ENCODE peak calls at places on chromosome 11, in eight cellular contexts. P is OCI-LY7, K is colonic mucosa, A is endothelial cell, C is fibroblast of lung, Z is SK-N-SH, O is nephron progenitor cell, M is uterus. S is an unnamed sample.

GRCh38 chr11:19642759-19643158 is 69.9 kb upstream of the NAV2 start:
- DNase-seq in P (no peak), K (no peak), A (no peak), C (no peak), Z (no peak), O (no peak), M (no peak), S (no peak)

GRCh38 chr11:68946416-68947090 is 34.2 kb downstream of the MRGPRD start:
- DNase-seq in P (no peak), K (no peak), A (no peak), C (peak), Z (peak), O (no peak), M (peak), S (no peak)

GRCh38 chr11:10317281-10317755 is 12.4 kb downstream of the ADM start:
- DNase-seq in P (peak), K (no peak), A (no peak), C (no peak), Z (no peak), O (no peak), M (no peak), S (no peak)

GRCh38 chr11:32137263-32137662 is 46.4 kb downstream of the RCN1 start:
- DNase-seq in P (no peak), K (no peak), A (no peak), C (peak), Z (no peak), O (no peak), M (no peak), S (no peak)

GRCh38 chr11:67316882-67317364 is 13.6 kb downstream of the SSH3 start:
- DNase-seq in P (no peak), K (no peak), A (no peak), C (peak), Z (no peak), O (no peak), M (no peak), S (no peak)

GRCh38 chr11:130189492-130190210 is 30.1 kb downstream of the ST14 start:
- DNase-seq in P (no peak), K (peak), A (no peak), C (no peak), Z (no peak), O (no peak), M (no peak), S (no peak)

GRCh38 chr11:37394236-37394870 is 796.3 kb upstream of the RAG2 start:
- DNase-seq in P (peak), K (no peak), A (no peak), C (no peak), Z (no peak), O (no peak), M (no peak), S (no peak)

GRCh38 chr11:118903204-118904015 is 19.7 kb downstream of the CXCR5 start:
- DNase-seq in P (no peak), K (no peak), A (no peak), C (no peak), Z (no peak), O (no peak), M (no peak), S (no peak)

GRCh38 chr11:119356349-119357031 is 10.0 kb upstream of the MFRP start:
- DNase-seq in P (peak), K (peak), A (peak), C (peak), Z (peak), O (peak), M (peak), S (peak)

GRCh38 chr11:72229336-72229924 is 4.9 kb downstream of the INPPL1 start:
- DNase-seq in P (no peak), K (no peak), A (no peak), C (no peak), Z (no peak), O (no peak), M (no peak), S (no peak)

GRCh38 chr11:3644817-3645235 is at the start of gene ART1:
- DNase-seq in P (no peak), K (no peak), A (no peak), C (no peak), Z (no peak), O (no peak), M (peak), S (no peak)

GRCh38 chr11:126430581-126431320 is 75.3 kb downstream of the ST3GAL4 start:
- DNase-seq in P (no peak), K (peak), A (no peak), C (peak), Z (no peak), O (no peak), M (no peak), S (no peak)

GRCh38 chr11:1336836-1337646 is 27.6 kb upstream of the TOLLIP start:
- DNase-seq in P (peak), K (peak), A (peak), C (no peak), Z (peak), O (peak), M (peak), S (no peak)

GRCh38 chr11:4922304-4922703 is 1.8 kb downstream of the OR51G1 start:
- DNase-seq in P (no peak), K (no peak), A (no peak), C (no peak), Z (no peak), O (no peak), M (no peak), S (no peak)

GRCh38 chr11:60193687-60194433 is 11.0 kb upstream of the MS4A6A start:
- DNase-seq in P (peak), K (peak), A (peak), C (peak), Z (peak), O (peak), M (peak), S (peak)

GRCh38 chr11:103110406-103110805 is 1.2 kb downstream of the DYNC2H1 start:
- DNase-seq in P (no peak), K (no peak), A (no peak), C (peak), Z (no peak), O (no peak), M (no peak), S (no peak)
- TF ChIP-seq CTCF in P (peak), K (no peak), A (no peak), C (peak), Z (peak), O (no peak), M (no peak), S (no peak)

DNA sequence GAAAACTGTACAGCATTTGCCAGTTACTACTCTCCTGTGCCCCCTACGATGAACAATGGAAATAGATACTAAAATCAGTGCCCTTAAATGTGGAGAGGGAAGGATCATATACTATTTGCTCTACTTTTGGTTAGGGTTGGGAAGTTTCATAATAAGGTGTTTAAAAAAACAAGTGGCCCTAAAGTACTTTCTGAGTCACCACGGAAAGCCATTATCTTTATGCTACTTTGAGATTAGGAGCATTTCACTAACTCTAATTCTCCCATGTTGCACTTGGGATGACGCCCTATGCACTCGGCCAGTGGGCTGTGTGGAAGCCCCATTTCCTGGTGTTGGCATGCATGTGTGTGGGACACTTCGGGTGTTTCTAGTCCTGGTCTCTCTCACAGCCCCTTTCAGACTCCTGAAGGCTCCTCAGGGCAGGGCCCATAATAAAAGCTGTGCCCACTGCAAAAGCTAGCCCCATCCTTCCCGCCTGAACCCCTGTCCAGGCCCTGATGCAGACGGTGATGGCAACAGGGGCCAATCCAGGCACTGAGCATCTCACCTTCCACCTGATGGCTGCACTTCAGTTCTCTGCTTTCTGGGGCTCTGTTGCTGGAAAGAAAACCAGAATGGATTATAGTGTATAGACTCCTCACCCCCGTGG is 14.8 kb upstream of the FXYD2 start:
- DNase-seq in P (no peak), K (no peak), A (no peak), C (no peak), Z (no peak), O (no peak), M (no peak), S (no peak)
- TF ChIP-seq CTCF in P (no peak), K (no peak), A (no peak), C (no peak), Z (no peak), O (no peak), M (no peak), S (no peak)

GRCh38 chr11:133342453-133342852 is 189.8 kb downstream of the OPCML start:
- DNase-seq in P (no peak), K (no peak), A (no peak), C (no peak), Z (no peak), O (no peak), M (no peak), S (no peak)

GRCh38 chr11:133350045-133350444 is 182.3 kb downstream of the OPCML start:
- DNase-seq in P (no peak), K (no peak), A (no peak), C (no peak), Z (no peak), O (no peak), M (no peak), S (no peak)

GRCh38 chr11:133343951-133344350 is 188.3 kb downstream of the OPCML start:
- DNase-seq in P (no peak), K (no peak), A (no peak), C (peak), Z (no peak), O (no peak), M (no peak), S (no peak)

DNA sequence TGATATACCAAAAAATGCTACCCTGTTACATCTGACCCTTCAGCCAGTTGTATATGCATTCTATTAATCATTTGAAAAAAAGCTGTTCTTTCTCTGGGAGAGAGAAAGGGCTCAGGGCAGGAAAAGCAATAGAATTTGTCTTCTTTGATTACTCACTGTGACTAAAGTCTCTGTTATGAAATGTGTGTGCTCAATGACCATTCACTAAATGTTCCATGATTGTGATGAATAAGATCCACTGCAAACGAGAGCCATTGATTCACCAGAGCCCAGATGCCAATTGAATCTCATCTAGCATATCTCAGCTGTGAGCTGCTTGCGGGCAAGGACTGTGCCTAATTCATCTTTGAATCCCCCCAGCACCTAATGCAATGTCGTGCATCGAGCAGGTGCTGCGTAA is 184.3 kb downstream of the OPCML start:
- DNase-seq in P (no peak), K (no peak), A (no peak), C (peak), Z (no peak), O (no peak), M (no peak), S (no peak)
- TF ChIP-seq CTCF in P (no peak), K (no peak), A (no peak), C (no peak), Z (no peak), O (no peak), M (no peak), S (no peak)

GRCh38 chr11:103619480-103619879 is 417.0 kb upstream of the DDI1 start:
- DNase-seq in P (peak), K (no peak), A (no peak), C (no peak), Z (no peak), O (no peak), M (no peak), S (peak)
- TF ChIP-seq CTCF in P (peak), K (no peak), A (no peak), C (no peak), Z (peak), O (peak), M (no peak), S (peak)

DNA sequence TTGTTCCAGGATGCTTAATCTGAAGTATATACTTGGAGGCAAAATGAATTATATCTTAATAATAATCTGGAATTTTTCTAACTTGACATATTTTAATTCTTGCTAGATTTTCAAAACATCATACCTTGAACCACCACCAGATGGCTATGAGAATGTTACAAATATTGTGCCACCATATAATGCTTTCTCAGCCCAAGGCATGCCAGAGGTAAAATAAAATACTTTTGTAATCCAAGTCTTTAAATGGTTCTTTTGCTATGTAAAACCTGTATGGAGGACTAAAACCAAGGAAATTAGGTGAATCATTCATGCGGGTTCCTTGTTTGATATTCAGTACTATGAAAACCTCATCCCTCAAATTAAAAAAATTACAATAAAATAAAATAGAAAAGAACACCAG is 14.4 kb downstream of the NAALAD2 start:
- DNase-seq in P (no peak), K (no peak), A (no peak), C (no peak), Z (no peak), O (no peak), M (no peak), S (no peak)
- TF ChIP-seq CTCF in P (peak), K (no peak), A (peak), C (no peak), Z (peak), O (peak), M (no peak), S (no peak)